ENCODE peak calls at places on chromosomes 16 and 17, in ten cellular contexts. M is thyroid gland, X is IMR-90, H is astrocyte of the spinal cord, J is esophagus muscularis mucosa, A is GM13976, Q is AG10803, B is transverse colon, T is thoracic aorta, Z is A673. R is an unnamed sample.

GRCh38 chr16:50153648-50154368 is 702 bp downstream of the TENT4B start:
- DNase-seq in M (peak), X (no peak), H (no peak), J (no peak), A (peak), Q (peak), B (no peak), T (no peak), Z (no peak), R (no peak)

GRCh38 chr17:46866747-46867146 is 15.4 kb downstream of the WNT9B start:
- DNase-seq in M (no peak), X (no peak), H (no peak), J (no peak), A (no peak), Q (no peak), B (no peak), T (no peak), Z (no peak), R (no peak)

GRCh38 chr17:77140878-77141767 is at the start of gene SEC14L1:
- DNase-seq in M (peak), X (no peak), H (no peak), J (no peak), A (peak), Q (peak), B (peak), T (no peak), Z (peak), R (peak)

GRCh38 chr17:77133087-77133633 is 7.6 kb upstream of the SEC14L1 start:
- DNase-seq in M (peak), X (no peak), H (no peak), J (no peak), A (no peak), Q (no peak), B (no peak), T (no peak), Z (no peak), R (no peak)

GRCh38 chr17:81309140-81309858 is 14.2 kb upstream of the SLC38A10 start:
- DNase-seq in M (peak), X (peak), H (peak), J (peak), A (peak), Q (peak), B (peak), T (peak), Z (no peak), R (peak)

GRCh38 chr16:89478576-89479221 is 11.7 kb downstream of the ANKRD11 start:
- DNase-seq in M (no peak), X (peak), H (no peak), J (no peak), A (no peak), Q (peak), B (no peak), T (no peak), Z (no peak), R (peak)

GRCh38 chr17:57458718-57459285 is 202.5 kb downstream of the MSI2 start:
- DNase-seq in M (no peak), X (no peak), H (no peak), J (no peak), A (no peak), Q (no peak), B (no peak), T (no peak), Z (no peak), R (no peak)

GRCh38 chr16:23024044-23024443 is 125.2 kb downstream of the USP31 start:
- DNase-seq in M (no peak), X (no peak), H (no peak), J (no peak), A (no peak), Q (no peak), B (no peak), T (no peak), Z (no peak), R (no peak)

GRCh38 chr16:86044241-86044671 is 145.3 kb downstream of the IRF8 start:
- DNase-seq in M (peak), X (peak), H (peak), J (no peak), A (peak), Q (peak), B (peak), T (no peak), Z (peak), R (peak)

GRCh38 chr17:967122-967521 is 12.5 kb downstream of the NXN start:
- DNase-seq in M (no peak), X (no peak), H (no peak), J (no peak), A (no peak), Q (no peak), B (no peak), T (no peak), Z (no peak), R (no peak)

GRCh38 chr16:71919033-71919432 is 23.7 kb downstream of the IST1 start:
- DNase-seq in M (no peak), X (no peak), H (no peak), J (no peak), A (peak), Q (no peak), B (peak), T (no peak), Z (no peak), R (no peak)

GRCh38 chr17:67027031-67027628 is 17.2 kb upstream of the CACNG1 start:
- DNase-seq in M (no peak), X (peak), H (no peak), J (no peak), A (no peak), Q (peak), B (no peak), T (no peak), Z (no peak), R (peak)

GRCh38 chr16:50314665-50315064 is 48.3 kb downstream of the ADCY7 start:
- DNase-seq in M (no peak), X (no peak), H (no peak), J (no peak), A (no peak), Q (no peak), B (no peak), T (no peak), Z (no peak), R (no peak)

GRCh38 chr17:50950002-50950877 is 84.1 kb upstream of the TOB1 start:
- DNase-seq in M (peak), X (peak), H (peak), J (peak), A (peak), Q (peak), B (peak), T (peak), Z (peak), R (peak)

GRCh38 chr17:58741121-58741625 is 14.5 kb upstream of the PPM1E start:
- DNase-seq in M (no peak), X (peak), H (no peak), J (no peak), A (no peak), Q (peak), B (no peak), T (no peak), Z (no peak), R (peak)

GRCh38 chr17:62860962-62861873 is 53.1 kb upstream of the MARCHF10 start:
- DNase-seq in M (no peak), X (peak), H (peak), J (peak), A (no peak), Q (no peak), B (no peak), T (no peak), Z (no peak), R (no peak)

GRCh38 chr17:36072431-36073121 is 8.5 kb downstream of the CCL18 start:
- DNase-seq in M (peak), X (peak), H (no peak), J (no peak), A (peak), Q (peak), B (peak), T (no peak), Z (peak), R (no peak)
- TF ChIP-seq CTCF in M (peak), X (peak), H (peak), J (peak), A (peak), Q (peak), B (peak), T (peak), Z (peak), R (peak)

DNA sequence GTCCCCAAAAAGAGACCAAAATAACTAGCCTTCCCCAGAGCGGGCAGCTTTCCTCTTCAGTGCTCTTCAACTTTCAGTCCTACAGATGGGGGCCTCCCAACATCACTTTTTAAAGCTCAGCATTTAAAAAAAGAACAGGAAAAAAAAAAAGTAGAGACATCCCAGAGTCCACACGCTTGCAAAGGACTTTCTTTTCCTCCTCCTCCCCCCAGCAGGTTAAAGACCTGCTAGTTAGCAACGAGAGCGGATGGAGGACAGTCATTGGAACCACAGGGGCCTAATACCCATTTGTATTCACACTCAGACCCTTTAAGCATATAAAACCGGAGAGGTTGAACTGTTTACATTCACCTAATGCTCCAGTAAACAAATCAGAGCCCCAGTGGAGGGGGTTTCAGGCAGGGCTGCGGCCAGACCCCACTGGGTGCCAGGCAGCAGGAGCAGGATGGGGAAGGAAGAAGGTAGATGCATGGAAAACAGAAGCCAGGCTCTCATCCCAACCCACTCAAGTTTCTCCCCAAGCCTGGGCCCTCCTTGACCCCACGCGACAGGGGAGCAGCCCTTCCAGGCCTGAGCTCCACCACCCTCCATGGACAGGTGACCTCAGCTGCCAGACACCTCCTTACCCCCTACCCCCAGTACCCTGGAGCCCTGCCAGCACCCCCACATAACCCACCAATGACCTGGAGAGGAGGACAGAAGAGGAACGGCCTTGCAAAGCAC is 15.2 kb downstream of the ZFHX3 start:
- DNase-seq in M (no peak), X (no peak), H (no peak), J (no peak), A (peak), Q (no peak), B (no peak), T (no peak), Z (no peak), R (no peak)
- TF ChIP-seq CTCF in M (no peak), X (no peak), H (no peak), J (no peak), A (no peak), Q (no peak), B (no peak), T (no peak), Z (no peak), R (no peak)

GRCh38 chr16:3791701-3792100 is 74.4 kb upstream of the TRAP1 start:
- DNase-seq in M (no peak), X (no peak), H (no peak), J (no peak), A (no peak), Q (no peak), B (no peak), T (no peak), Z (no peak), R (no peak)

GRCh38 chr16:3788711-3789374 is 71.5 kb upstream of the TRAP1 start:
- DNase-seq in M (peak), X (no peak), H (no peak), J (no peak), A (no peak), Q (no peak), B (no peak), T (no peak), Z (no peak), R (no peak)

GRCh38 chr16:3785413-3785812 is 68.1 kb upstream of the TRAP1 start:
- DNase-seq in M (no peak), X (no peak), H (no peak), J (no peak), A (no peak), Q (no peak), B (no peak), T (no peak), Z (no peak), R (no peak)

GRCh38 chr16:3789375-3790067 is 72.2 kb upstream of the TRAP1 start:
- DNase-seq in M (no peak), X (no peak), H (no peak), J (no peak), A (peak), Q (no peak), B (no peak), T (no peak), Z (no peak), R (no peak)

GRCh38 chr16:3787924-3788661 is 70.8 kb upstream of the TRAP1 start:
- DNase-seq in M (no peak), X (no peak), H (no peak), J (no peak), A (peak), Q (no peak), B (no peak), T (no peak), Z (no peak), R (no peak)
- TF ChIP-seq CTCF in M (no peak), X (no peak), H (no peak), J (no peak), A (no peak), Q (no peak), B (no peak), T (no peak), Z (no peak), R (no peak)

DNA sequence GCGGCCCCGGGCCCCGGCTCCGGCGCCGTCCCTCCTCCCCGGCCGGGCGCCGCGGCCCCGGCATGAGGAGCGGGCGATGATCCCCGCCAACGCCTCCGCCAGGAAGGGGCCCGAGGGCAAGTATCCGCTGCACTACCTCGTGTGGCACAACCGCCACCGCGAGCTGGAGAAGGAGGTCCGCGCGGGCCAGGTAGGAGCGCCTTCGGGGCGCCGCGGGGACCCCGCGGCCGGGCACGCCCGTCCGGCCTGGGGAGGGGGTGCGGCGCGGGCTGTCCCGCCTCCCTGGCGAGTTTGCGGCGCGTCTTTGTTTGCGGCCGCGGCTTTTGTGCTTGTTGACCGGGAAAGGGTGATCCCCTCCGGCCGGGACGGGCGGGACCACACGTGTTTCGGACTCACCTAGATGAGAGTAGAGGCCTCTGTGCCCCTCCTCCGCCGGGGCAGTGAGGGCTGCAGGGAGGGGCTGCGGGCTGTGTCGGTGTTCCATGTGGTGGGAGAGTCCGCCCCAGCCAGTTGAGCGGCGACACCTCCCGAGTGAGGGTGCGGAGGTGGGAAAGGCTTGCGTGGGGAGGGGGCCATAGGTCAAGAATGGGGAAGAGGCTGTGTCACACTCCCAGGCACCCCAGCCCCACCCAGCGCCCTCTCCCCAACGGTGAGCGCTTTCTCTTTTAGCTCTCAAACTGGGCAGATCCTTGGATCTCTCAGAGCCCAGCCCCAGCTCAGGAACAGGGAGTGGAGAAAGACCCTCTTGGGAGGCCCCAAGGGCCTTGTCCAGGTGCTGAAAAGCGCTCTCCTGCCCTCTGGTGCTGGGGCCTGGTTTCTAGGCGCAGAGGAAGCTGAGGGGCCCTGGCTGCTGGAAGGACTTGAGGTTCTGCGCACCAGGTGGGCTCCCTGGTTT is 861 bp downstream of the ANKRD13B start:
- DNase-seq in M (no peak), X (peak), H (peak), J (no peak), A (no peak), Q (no peak), B (peak), T (no peak), Z (peak), R (no peak)
- TF ChIP-seq CTCF in M (no peak), X (peak), H (peak), J (peak), A (peak), Q (peak), B (peak), T (no peak), Z (peak), R (peak)

DNA sequence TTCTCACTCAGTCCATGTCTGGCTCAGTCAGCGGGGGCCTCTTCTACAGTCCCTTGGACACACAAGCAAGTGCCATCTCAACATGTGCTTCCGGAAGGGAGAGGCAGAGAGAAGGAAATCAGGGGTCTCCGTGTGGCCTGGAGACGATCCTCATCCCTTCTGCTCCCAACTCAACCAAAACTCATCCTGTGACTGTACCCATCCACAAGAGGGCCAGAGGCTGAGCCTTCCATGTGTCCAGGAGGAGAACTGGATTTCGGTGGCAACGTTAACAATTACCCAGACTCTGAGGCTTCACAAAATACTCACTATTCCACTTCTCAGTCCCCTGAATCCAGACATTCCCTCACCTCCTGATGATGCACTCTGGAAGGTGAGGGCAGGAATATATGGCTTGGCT is 7.8 kb upstream of the ALOX12B start:
- DNase-seq in M (no peak), X (no peak), H (no peak), J (no peak), A (no peak), Q (no peak), B (no peak), T (no peak), Z (no peak), R (no peak)
- TF ChIP-seq CTCF in M (no peak), X (no peak), H (no peak), J (no peak), A (no peak), Q (no peak), B (no peak), T (no peak), Z (no peak), R (peak)

DNA sequence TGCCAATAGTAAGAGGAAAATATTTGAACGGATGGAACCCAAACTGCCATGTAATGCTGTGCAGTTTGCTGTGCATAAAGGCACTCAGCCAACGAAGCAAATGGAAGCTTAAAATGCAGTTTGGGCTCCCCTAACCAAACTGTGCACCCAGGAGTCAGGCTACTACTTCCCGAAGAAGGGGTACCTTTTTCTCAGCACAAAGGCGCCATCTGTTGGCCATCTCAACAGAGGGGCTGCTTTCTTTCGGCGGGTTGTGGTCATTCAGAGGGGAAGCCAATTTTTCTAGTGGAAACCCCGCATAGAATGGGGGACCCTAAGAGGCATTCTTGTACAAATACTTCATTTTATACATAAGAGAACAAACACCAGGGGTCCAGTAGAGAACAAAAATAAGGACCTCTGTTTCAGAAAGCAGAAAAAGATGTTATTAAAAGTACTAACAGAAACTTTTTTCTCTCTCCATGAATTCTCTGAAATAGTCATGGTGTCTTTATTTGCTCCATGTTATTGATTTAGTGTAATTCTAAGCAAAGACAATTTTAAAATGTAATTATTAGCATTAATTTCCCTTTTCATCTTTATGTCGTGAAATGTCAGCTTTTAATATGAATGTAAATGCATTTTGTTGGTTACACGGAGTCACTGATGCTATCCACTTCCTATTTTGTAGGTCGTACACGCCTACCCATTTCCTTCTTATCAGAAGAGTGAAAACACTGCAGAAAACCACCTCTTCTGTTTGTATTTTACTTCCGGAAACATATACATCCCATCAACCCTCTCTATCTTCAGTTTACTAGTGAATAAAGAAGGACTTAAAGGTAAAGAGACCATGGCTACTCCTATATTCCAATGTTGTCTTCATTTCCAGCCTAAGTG is 453.3 kb downstream of the KCNJ2 start:
- DNase-seq in M (peak), X (peak), H (peak), J (no peak), A (peak), Q (peak), B (peak), T (no peak), Z (peak), R (no peak)
- TF ChIP-seq CTCF in M (peak), X (peak), H (peak), J (peak), A (peak), Q (peak), B (peak), T (no peak), Z (peak), R (peak)

R was measured in HFFc6.